ENCODE peak calls at places on chromosome 1, in four cellular contexts. T is NCI-H2081, D is HuH-7, I is PC-3. F is an unnamed sample.
A peak's percentile ranks its signal among the peaks of the same experiment; 100 is the strongest.

GRCh38 chr1:219416598-219417238 is 196.2 kb downstream of the ZC3H11B start:
- DNase-seq in T (peak; percentile 44), D (peak; percentile 43), I (peak; percentile 91), F (peak; percentile 70)

GRCh38 chr1:6922096-6922931 is 137.1 kb downstream of the CAMTA1 start:
- DNase-seq in T (no peak), D (no peak), I (no peak), F (no peak)

GRCh38 chr1:243447342-243447741 is 191.5 kb downstream of the SDCCAG8 start:
- DNase-seq in T (no peak), D (no peak), I (peak; percentile 42), F (no peak)

GRCh38 chr1:156500847-156501686 is 492 bp upstream of the MEF2D start:
- DNase-seq in T (peak; percentile 97), D (peak; percentile 91), I (peak; percentile 97), F (peak; percentile 98)

GRCh38 chr1:90133133-90133532 is 138.2 kb downstream of the ZNF326 start:
- DNase-seq in T (peak; percentile 32), D (peak; percentile 24), I (peak; percentile 62), F (no peak)

GRCh38 chr1:230310381-230311163 is 115.6 kb downstream of the PGBD5 start:
- DNase-seq in T (peak; percentile 81), D (peak; percentile 92), I (peak; percentile 96), F (peak; percentile 90)

GRCh38 chr1:232127190-232127589 is 500.6 kb downstream of the DISC1 start:
- DNase-seq in T (no peak), D (no peak), I (peak; percentile 94), F (no peak)

GRCh38 chr1:215273838-215274516 is 191.4 kb downstream of the KCNK2 start:
- DNase-seq in T (no peak), D (no peak), I (peak; percentile 94), F (no peak)

GRCh38 chr1:221241592-221241991 is 362.3 kb downstream of the HLX start:
- DNase-seq in T (no peak), D (no peak), I (no peak), F (no peak)

F was measured in head of caudate nucleus.